ENCODE peak calls at places on chromosomes 5 and 9, in five cellular contexts. E is H9, B is sigmoid colon, S is progenitor cell of endocrine pancreas, D is BJ. I is an unnamed sample.
A peak's percentile ranks its signal among the peaks of the same experiment; 100 is the strongest.

GRCh38 chr5:143161893-143162520 is 241.5 kb downstream of the NR3C1 start:
- DNase-seq in E (no peak), B (peak; percentile 77), S (no peak), D (no peak), I (no peak)

GRCh38 chr5:67192719-67193464 is 3.7 kb downstream of the CD180 start:
- DNase-seq in S (no peak), E (no peak), D (no peak), B (no peak), I (no peak)

GRCh38 chr5:124847907-124848306 is 101.5 kb upstream of the ZNF608 start:
- DNase-seq in D (no peak), S (no peak), B (no peak), E (no peak), I (no peak)

GRCh38 chr5:31731016-31731415 is 92.1 kb downstream of the PDZD2 start:
- DNase-seq in D (no peak), B (no peak), S (no peak), E (peak; percentile 50), I (no peak)

GRCh38 chr9:34986541-34987047 is 3.0 kb upstream of the DNAJB5 start:
- DNase-seq in D (no peak), E (peak; percentile 59), B (no peak), S (no peak), I (peak; percentile 72)

GRCh38 chr9:130445268-130445983 is 665 bp downstream of the ASS1 start:
- DNase-seq in D (no peak), E (no peak), B (peak; percentile 80), S (no peak), I (peak; percentile 42)

GRCh38 chr5:141514330-141515111 is 25.6 kb downstream of the PCDHGC5 start:
- DNase-seq in B (no peak), D (peak; percentile 44), E (peak; percentile 89), S (no peak), I (no peak)

GRCh38 chr5:78019747-78020146 is 243.6 kb upstream of the TBCA start:
- DNase-seq in B (no peak), E (no peak), D (no peak), S (no peak), I (no peak)

GRCh38 chr5:177462021-177462670 is 11.3 kb downstream of the DBN1 start:
- DNase-seq in S (no peak), B (no peak), E (no peak), D (no peak), I (peak; percentile 61)

GRCh38 chr9:101977614-101978210 is 239.3 kb upstream of the GRIN3A start:
- DNase-seq in D (no peak), E (no peak), S (no peak), B (no peak), I (no peak)

GRCh38 chr5:33824516-33825195 is 67.1 kb downstream of the ADAMTS12 start:
- DNase-seq in E (no peak), B (no peak), S (no peak), D (peak; percentile 79), I (no peak)

GRCh38 chr9:75889977-75890540 is 414 bp upstream of the PCSK5 start:
- DNase-seq in S (no peak), B (peak; percentile 82), D (no peak), E (no peak), I (peak; percentile 19)

GRCh38 chr5:178266581-178266980 is 34.0 kb upstream of the PHYKPL start:
- DNase-seq in D (no peak), B (no peak), S (no peak), E (no peak), I (no peak)

GRCh38 chr9:12930906-12931305 is 156.1 kb downstream of the LURAP1L start:
- DNase-seq in B (no peak), D (no peak), E (no peak), S (no peak), I (no peak)

GRCh38 chr5:38794986-38795385 is 50.8 kb upstream of the OSMR start:
- DNase-seq in S (no peak), B (no peak), E (no peak), D (no peak), I (no peak)

GRCh38 chr5:72121753-72122445 is 14.6 kb downstream of the MAP1B start:
- DNase-seq in S (no peak), B (no peak), E (peak; percentile 61), D (no peak), I (no peak)

GRCh38 chr5:171418316-171418981 is 998 bp upstream of the FGF18 start:
- DNase-seq in B (peak; percentile 89), D (peak; percentile 11), E (peak; percentile 94), S (peak; percentile 87), I (peak; percentile 90)

GRCh38 chr5:142387022-142387682 is 62.3 kb upstream of the SPRY4 start:
- DNase-seq in B (no peak), D (no peak), E (no peak), S (no peak), I (no peak)

GRCh38 chr5:168215646-168216045 is 75.8 kb upstream of the WWC1 start:
- DNase-seq in B (no peak), D (no peak), E (no peak), S (no peak), I (no peak)

GRCh38 chr9:116395409-116396037 is 241.9 kb downstream of the PAPPA start:
- DNase-seq in D (no peak), S (no peak), B (no peak), E (no peak), I (no peak)

GRCh38 chr5:128318691-128319090 is 219.4 kb downstream of the FBN2 start:
- DNase-seq in E (no peak), B (no peak), S (no peak), D (no peak), I (no peak)

GRCh38 chr5:112146323-112146848 is 272.7 kb downstream of the EPB41L4A start:
- DNase-seq in S (no peak), D (peak; percentile 80), B (peak; percentile 78), E (no peak), I (no peak)

GRCh38 chr9:83362341-83362995 is 175.7 kb downstream of the FRMD3 start:
- DNase-seq in B (no peak), S (no peak), E (no peak), D (no peak), I (no peak)

GRCh38 chr9:109845178-109845577 is 65.2 kb downstream of the PALM2AKAP2 start:
- DNase-seq in E (no peak), S (no peak), B (no peak), D (no peak), I (no peak)

GRCh38 chr5:161545701-161546462 is 643 bp downstream of the GABRB2 start:
- DNase-seq in D (no peak), B (no peak), S (no peak), E (no peak), I (no peak)

GRCh38 chr5:78783434-78784130 is 135.0 kb upstream of the LHFPL2 start:
- DNase-seq in B (no peak), E (no peak), D (no peak), S (no peak), I (no peak)

GRCh38 chr5:54370982-54371381 is 60.6 kb upstream of the ARL15 start:
- DNase-seq in E (no peak), S (no peak), D (no peak), B (no peak), I (no peak)

GRCh38 chr5:54362992-54363630 is 52.7 kb upstream of the ARL15 start:
- DNase-seq in B (no peak), D (no peak), S (no peak), E (no peak), I (no peak)

GRCh38 chr5:54363669-54364068 is 53.3 kb upstream of the ARL15 start:
- DNase-seq in B (no peak), D (no peak), S (no peak), E (no peak), I (no peak)

GRCh38 chr5:54362434-54362833 is 52.1 kb upstream of the ARL15 start:
- DNase-seq in D (no peak), B (no peak), E (no peak), S (no peak), I (no peak)

GRCh38 chr5:54366707-54367106 is 56.3 kb upstream of the ARL15 start:
- DNase-seq in B (no peak), E (no peak), D (no peak), S (no peak), I (no peak)
- TF ChIP-seq CTCF in B (no peak), E (no peak), D (no peak), S (no peak), I (no peak)

DNA sequence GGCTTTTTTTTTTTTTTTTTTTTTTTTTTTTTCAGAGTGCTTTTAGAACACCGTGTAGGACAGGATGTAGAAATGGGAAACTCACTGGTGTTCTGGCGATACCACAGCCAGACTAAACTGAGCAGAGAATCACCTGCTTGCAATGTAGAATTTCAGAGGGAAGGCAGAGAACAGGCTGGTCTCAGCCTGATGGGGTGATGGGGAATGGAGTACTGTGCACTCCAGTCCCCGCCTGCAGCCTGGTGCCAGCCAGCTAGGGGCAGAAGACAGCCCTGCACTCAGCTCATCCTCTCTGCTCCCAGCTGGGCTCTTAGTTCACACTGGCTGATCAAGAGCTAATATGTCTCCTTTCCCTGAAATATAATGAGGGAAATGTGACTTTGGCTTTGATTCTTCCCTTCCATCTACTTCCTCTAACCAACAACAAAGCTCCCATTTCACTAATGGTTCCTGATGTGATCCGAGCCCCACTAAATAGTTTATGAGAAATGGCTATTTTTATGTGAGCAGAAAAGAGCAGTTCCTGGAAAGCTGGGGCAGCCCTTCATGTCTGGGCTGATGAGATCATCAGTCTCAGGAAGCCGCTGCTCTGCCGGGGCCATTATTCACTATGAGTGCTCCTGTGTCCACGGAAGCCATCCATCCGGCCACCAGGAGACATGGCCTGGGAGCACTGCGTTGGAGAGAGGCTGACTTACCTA is 209.7 kb downstream of the GADD45G start:
- DNase-seq in B (no peak), E (no peak), D (no peak), S (no peak), I (no peak)
- TF ChIP-seq CTCF in B (no peak), E (no peak), D (no peak), S (no peak), I (no peak)

DNA sequence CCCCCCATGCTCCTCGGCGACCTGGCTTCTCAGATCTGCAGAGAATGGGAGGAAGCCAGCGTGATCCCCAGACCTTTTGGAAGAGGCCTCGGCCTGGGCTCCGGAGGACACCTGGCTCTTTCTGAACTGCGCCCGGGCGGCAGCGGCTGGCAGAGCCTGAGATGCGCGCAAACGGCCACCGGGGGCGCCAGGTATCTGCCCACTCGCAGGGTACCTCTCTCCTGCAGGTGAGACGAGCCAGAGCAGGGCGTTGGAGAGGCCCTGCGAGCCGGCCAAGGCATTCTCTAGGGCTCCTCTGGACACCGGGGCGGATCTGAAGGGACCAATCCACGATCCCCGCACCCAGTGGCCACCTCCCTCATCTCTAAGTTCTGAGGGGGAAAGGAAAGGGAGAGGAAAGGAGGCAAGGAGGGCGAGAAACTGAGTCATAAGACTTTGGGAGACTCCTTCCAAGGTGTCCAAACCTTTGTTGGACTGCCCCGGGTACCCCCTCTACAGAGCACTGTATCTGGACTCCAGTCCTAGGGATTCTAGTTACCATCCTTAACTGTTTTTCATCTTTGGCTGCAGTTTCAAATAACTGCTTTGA is 55.0 kb upstream of the SLC46A2 start:
- DNase-seq in B (no peak), S (peak; percentile 37), D (no peak), E (peak; percentile 90), I (peak; percentile 5)
- TF ChIP-seq CTCF in B (no peak), S (peak; percentile 61), D (no peak), E (peak; percentile 91), I (no peak)

GRCh38 chr9:134024828-134025605 is at the start of gene BRD3OS:
- DNase-seq in D (peak; percentile 89), B (peak; percentile 99), S (peak; percentile 93), E (peak; percentile 99), I (peak; percentile 92)

GRCh38 chr9:134024393-134024792 is 888 bp upstream of the BRD3OS start:
- DNase-seq in B (no peak), S (no peak), D (no peak), E (no peak), I (no peak)

GRCh38 chr9:134026561-134026960 is 1.3 kb downstream of the BRD3OS start:
- DNase-seq in B (peak; percentile 73), D (no peak), S (no peak), E (no peak), I (no peak)

GRCh38 chr9:134026981-134027380 is 1.7 kb downstream of the BRD3OS start:
- DNase-seq in B (no peak), D (no peak), E (no peak), S (no peak), I (no peak)

GRCh38 chr9:134025606-134026541 is 593 bp downstream of the BRD3OS start:
- DNase-seq in B (peak; percentile 78), S (peak; percentile 28), D (no peak), E (peak; percentile 77), I (peak; percentile 55)
- TF ChIP-seq CTCF in B (no peak), S (peak; percentile 48), D (peak; percentile 56), E (peak; percentile 57), I (peak; percentile 28)

I was measured in endothelial cell.